ENCODE peak calls at places on chromosome 16, in nine cellular contexts. I is activated naive CD4-positive, alpha-beta T cell treated with anti-CD3 and anti-CD28 coated beads, Interleukin-2, amount 10 ng/mL, durations not matched to agents 7 days and 5 days; B is retinal pigment epithelial cell; Z is stimulated activated CD4-positive, alpha-beta T cell treated with anti-CD3 and anti-CD28 coated beads, TNF-alpha, amount 100 ng/mL, for 1 hour; J is RCC 7860; X is GM20000; V is NCI-H2081; A is islet precursor cell; K is activated CD4-positive, alpha-beta T cell treated with anti-CD3 and anti-CD28 coated beads, Interleukin-2, amount 50 U/mL, for 4 hours. Q is an unnamed sample.

GRCh38 chr16:27529962-27530361 is 19.8 kb downstream of the GTF3C1 start:
- DNase-seq in I (no peak), B (no peak), Z (no peak), J (peak; percentile 87), X (no peak), V (no peak), A (no peak), K (no peak), Q (no peak)

GRCh38 chr16:67979955-67980678 is at the start of gene DPEP3:
- DNase-seq in I (no peak), B (no peak), Z (no peak), J (no peak), X (no peak), V (no peak), A (no peak), K (no peak), Q (no peak)

GRCh38 chr16:83899272-83899897 is 470 bp downstream of the MLYCD start:
- DNase-seq in I (peak; percentile 61), B (no peak), Z (no peak), J (peak; percentile 4), X (peak; percentile 70), V (peak; percentile 12), A (peak; percentile 84), K (peak; percentile 66), Q (no peak)

GRCh38 chr16:11051430-11052079 is 107.2 kb downstream of the CLEC16A start:
- DNase-seq in I (peak; percentile 48), B (no peak), Z (no peak), J (no peak), X (no peak), V (no peak), A (no peak), K (no peak), Q (no peak)

GRCh38 chr16:2040031-2040430 is 7.6 kb downstream of the NTHL1 start:
- DNase-seq in I (no peak), B (no peak), Z (no peak), J (no peak), X (no peak), V (no peak), A (no peak), K (no peak), Q (no peak)

GRCh38 chr16:87780385-87780989 is 14.7 kb upstream of the KLHDC4 start:
- DNase-seq in I (peak; percentile 66), B (no peak), Z (no peak), J (peak; percentile 64), X (peak; percentile 60), V (peak; percentile 48), A (no peak), K (peak; percentile 24), Q (peak; percentile 29)

GRCh38 chr16:4792951-4793513 is 2.1 kb upstream of the SMIM22 start:
- DNase-seq in I (no peak), B (no peak), Z (no peak), J (no peak), X (no peak), V (no peak), A (no peak), K (no peak), Q (no peak)

GRCh38 chr16:53945996-53946395 is 242.0 kb downstream of the FTO start:
- DNase-seq in I (no peak), B (peak; percentile 9), Z (no peak), J (no peak), X (peak; percentile 19), V (no peak), A (no peak), K (no peak), Q (no peak)

GRCh38 chr16:22161999-22162657 is at the start of gene SDR42E2:
- DNase-seq in I (peak; percentile 56), B (no peak), Z (peak; percentile 7), J (no peak), X (peak; percentile 57), V (peak; percentile 4), A (peak; percentile 70), K (peak; percentile 44), Q (peak; percentile 23)

GRCh38 chr16:4847774-4848587 is 700 bp downstream of the UBN1 start:
- DNase-seq in I (peak; percentile 53), B (peak; percentile 44), Z (no peak), J (peak; percentile 39), X (peak; percentile 63), V (no peak), A (peak; percentile 64), K (peak; percentile 30), Q (no peak)

GRCh38 chr16:87653234-87653633 is 50.9 kb downstream of the JPH3 start:
- DNase-seq in I (no peak), B (no peak), Z (no peak), J (no peak), X (no peak), V (no peak), A (peak; percentile 76), K (no peak), Q (no peak)

GRCh38 chr16:86567701-86568571 is 1.3 kb downstream of the FOXC2 start:
- DNase-seq in I (no peak), B (no peak), Z (no peak), J (no peak), X (no peak), V (no peak), A (peak; percentile 72), K (no peak), Q (no peak)

GRCh38 chr16:58225965-58226602 is 28.2 kb upstream of the CSNK2A2 start:
- DNase-seq in I (no peak), B (no peak), Z (no peak), J (no peak), X (no peak), V (no peak), A (no peak), K (no peak), Q (no peak)

GRCh38 chr16:69831212-69832123 is 69.3 kb downstream of the WWP2 start:
- DNase-seq in I (no peak), B (no peak), Z (no peak), J (peak; percentile 67), X (no peak), V (no peak), A (no peak), K (no peak), Q (no peak)

GRCh38 chr16:19490619-19491018 is 31.3 kb downstream of the GDE1 start:
- DNase-seq in I (no peak), B (no peak), Z (no peak), J (no peak), X (no peak), V (no peak), A (no peak), K (no peak), Q (no peak)

GRCh38 chr16:73878616-73879015 is 418.0 kb upstream of the PSMD7 start:
- DNase-seq in I (no peak), B (peak; percentile 36), Z (no peak), J (peak; percentile 62), X (peak; percentile 37), V (peak; percentile 35), A (no peak), K (no peak), Q (peak; percentile 32)

GRCh38 chr16:50662306-50662940 is 18.7 kb downstream of the SNX20 start:
- DNase-seq in I (no peak), B (no peak), Z (no peak), J (no peak), X (no peak), V (no peak), A (no peak), K (no peak), Q (no peak)

GRCh38 chr16:1193143-1193824 is 31.8 kb downstream of the TPSG1 start:
- DNase-seq in I (no peak), B (no peak), Z (no peak), J (no peak), X (no peak), V (peak; percentile 36), A (no peak), K (no peak), Q (peak; percentile 84)

GRCh38 chr16:57365826-57366536 is 6.3 kb upstream of the CX3CL1 start:
- DNase-seq in I (no peak), B (no peak), Z (no peak), J (no peak), X (no peak), V (no peak), A (no peak), K (no peak), Q (no peak)

GRCh38 chr16:72125635-72126428 is 32.2 kb downstream of the DHX38 start:
- DNase-seq in I (no peak), B (no peak), Z (no peak), J (no peak), X (no peak), V (no peak), A (no peak), K (no peak), Q (no peak)

GRCh38 chr16:84275562-84276151 is 19.0 kb upstream of the WFDC1 start:
- DNase-seq in I (no peak), B (no peak), Z (no peak), J (no peak), X (no peak), V (no peak), A (no peak), K (no peak), Q (no peak)

GRCh38 chr16:6558133-6558532 is 774.5 kb upstream of the RBFOX1 start:
- DNase-seq in I (no peak), B (no peak), Z (no peak), J (no peak), X (no peak), V (no peak), A (no peak), K (no peak), Q (peak; percentile 39)

GRCh38 chr16:59126486-59126885 is 392.4 kb upstream of the GOT2 start:
- DNase-seq in I (no peak), B (no peak), Z (no peak), J (no peak), X (no peak), V (no peak), A (no peak), K (no peak), Q (no peak)

GRCh38 chr16:21643787-21644186 is 8.6 kb downstream of the IGSF6 start:
- DNase-seq in I (no peak), B (no peak), Z (no peak), J (no peak), X (no peak), V (no peak), A (no peak), K (no peak), Q (no peak)

GRCh38 chr16:27550582-27550920 is 607 bp downstream of the KATNIP start:
- DNase-seq in I (no peak), B (no peak), Z (no peak), J (no peak), X (no peak), V (no peak), A (no peak), K (no peak), Q (no peak)

GRCh38 chr16:10624527-10624926 is 44.1 kb upstream of the EMP2 start:
- DNase-seq in I (no peak), B (no peak), Z (no peak), J (no peak), X (no peak), V (no peak), A (peak; percentile 62), K (no peak), Q (no peak)

GRCh38 chr16:57859331-57859730 is 57.0 kb upstream of the KIFC3 start:
- DNase-seq in I (no peak), B (no peak), Z (no peak), J (peak; percentile 53), X (no peak), V (no peak), A (peak; percentile 66), K (no peak), Q (no peak)

GRCh38 chr16:89880477-89881367 is 7.3 kb downstream of the TCF25 start:
- DNase-seq in I (no peak), B (no peak), Z (no peak), J (no peak), X (no peak), V (no peak), A (peak; percentile 38), K (no peak), Q (no peak)

GRCh38 chr16:2512920-2513404 is 790 bp upstream of the ATP6V0C start:
- DNase-seq in I (peak; percentile 38), B (no peak), Z (no peak), J (no peak), X (peak; percentile 58), V (no peak), A (no peak), K (no peak), Q (peak; percentile 55)

Q was measured in NCI-H1930.